ENCODE peak calls at places on chromosomes 13 and 19, in five cellular contexts. R is upper lobe of left lung, O is HepG2, M is K562, I is GM12878. C is an unnamed sample.
A peak's percentile ranks its signal among the peaks of the same experiment; 100 is the strongest.

GRCh38 chr13:30856004-30856790 is 49.9 kb upstream of the MEDAG start:
- ATAC-seq in I (no peak), O (no peak), R (no peak), M (no peak), C (no peak)

GRCh38 chr13:98454389-98454881 is 122.5 kb downstream of the STK24 start:
- ATAC-seq in R (peak; percentile 50), I (no peak), O (no peak), M (no peak), C (peak; percentile 69)

GRCh38 chr13:87736849-87737400 is 65.8 kb downstream of the SLITRK5 start:
- ATAC-seq in R (no peak), M (no peak), O (no peak), I (no peak), C (no peak)

GRCh38 chr19:2634228-2634951 is 68.1 kb downstream of the GNG7 start:
- ATAC-seq in M (no peak), I (no peak), O (no peak), R (peak; percentile 75), C (no peak)

GRCh38 chr19:42159942-42160341 is 27.7 kb upstream of the POU2F2 start:
- ATAC-seq in R (no peak), I (no peak), M (no peak), O (no peak), C (no peak)

GRCh38 chr19:2034729-2035589 is 16.1 kb downstream of the MKNK2 start:
- ATAC-seq in I (peak; percentile 82), R (peak; percentile 82), M (peak; percentile 93), O (no peak), C (no peak)

GRCh38 chr19:38079926-38080380 is 144.1 kb downstream of the DPF1 start:
- ATAC-seq in I (peak; percentile 98), O (peak; percentile 92), R (no peak), M (no peak), C (no peak)

GRCh38 chr19:19033426-19034203 is at the start of the genes ARMC6 and SUGP2:
- ATAC-seq in M (peak; percentile 88), I (peak; percentile 88), R (peak; percentile 89), O (peak; percentile 86), C (peak; percentile 93)

GRCh38 chr13:94707400-94708021 is 4.8 kb downstream of the SOX21 start:
- ATAC-seq in R (no peak), O (no peak), M (peak; percentile 62), I (no peak), C (no peak)

GRCh38 chr13:104327217-104327616 is 1261.0 kb upstream of the SLC10A2 start:
- ATAC-seq in O (no peak), R (no peak), I (no peak), M (no peak), C (no peak)

GRCh38 chr19:18290250-18291018 is 9.0 kb upstream of the JUND start:
- ATAC-seq in R (no peak), I (peak; percentile 70), O (no peak), M (no peak), C (no peak)

GRCh38 chr19:461664-462551 is 1.1 kb upstream of the SHC2 start:
- ATAC-seq in M (peak; percentile 76), R (no peak), I (no peak), O (peak; percentile 67), C (peak; percentile 45)

DNA sequence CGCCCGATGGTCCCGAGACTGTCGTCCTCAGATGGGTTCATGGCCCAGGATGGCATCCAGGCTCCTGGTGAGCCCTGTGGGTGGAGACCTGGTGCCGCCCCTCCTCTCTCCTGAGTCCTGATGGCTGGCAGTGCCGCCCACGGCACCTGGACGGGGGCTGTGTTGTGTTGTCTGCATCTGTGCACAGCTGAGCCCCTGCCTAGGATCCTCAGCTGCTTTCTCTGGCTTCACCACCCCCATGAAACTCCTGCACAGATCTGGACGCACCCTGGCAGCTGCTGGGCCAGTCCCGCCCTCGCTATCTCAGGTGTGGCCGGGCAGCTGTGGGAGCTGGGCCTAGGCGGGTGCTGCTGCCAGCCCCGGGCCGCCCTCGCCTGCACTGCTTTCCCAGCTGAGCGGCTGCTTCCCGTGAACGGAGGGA is 27.7 kb downstream of the MCF2L start:
- ATAC-seq in O (no peak), R (no peak), M (no peak), I (no peak), C (no peak)
- TF ChIP-seq POLR2A in O (no peak), R (no peak), M (no peak), I (no peak), C (no peak)

GRCh38 chr19:48513289-48514122 is 1.9 kb upstream of the LMTK3 start:
- ATAC-seq in M (peak; percentile 91), I (peak; percentile 96), R (peak; percentile 84), O (peak; percentile 83), C (peak; percentile 68)
- TF ChIP-seq EP300 in M (no peak), I (no peak), R (no peak), O (no peak), C (no peak)

GRCh38 chr19:12867120-12868099 is 13.8 kb downstream of the DNASE2 start:
- ATAC-seq in I (peak; percentile 87), R (peak; percentile 61), O (no peak), M (peak; percentile 90), C (peak; percentile 40)
- TF ChIP-seq POLR2AphosphoS5 in I (no peak), R (no peak), O (no peak), M (no peak), C (no peak)

DNA sequence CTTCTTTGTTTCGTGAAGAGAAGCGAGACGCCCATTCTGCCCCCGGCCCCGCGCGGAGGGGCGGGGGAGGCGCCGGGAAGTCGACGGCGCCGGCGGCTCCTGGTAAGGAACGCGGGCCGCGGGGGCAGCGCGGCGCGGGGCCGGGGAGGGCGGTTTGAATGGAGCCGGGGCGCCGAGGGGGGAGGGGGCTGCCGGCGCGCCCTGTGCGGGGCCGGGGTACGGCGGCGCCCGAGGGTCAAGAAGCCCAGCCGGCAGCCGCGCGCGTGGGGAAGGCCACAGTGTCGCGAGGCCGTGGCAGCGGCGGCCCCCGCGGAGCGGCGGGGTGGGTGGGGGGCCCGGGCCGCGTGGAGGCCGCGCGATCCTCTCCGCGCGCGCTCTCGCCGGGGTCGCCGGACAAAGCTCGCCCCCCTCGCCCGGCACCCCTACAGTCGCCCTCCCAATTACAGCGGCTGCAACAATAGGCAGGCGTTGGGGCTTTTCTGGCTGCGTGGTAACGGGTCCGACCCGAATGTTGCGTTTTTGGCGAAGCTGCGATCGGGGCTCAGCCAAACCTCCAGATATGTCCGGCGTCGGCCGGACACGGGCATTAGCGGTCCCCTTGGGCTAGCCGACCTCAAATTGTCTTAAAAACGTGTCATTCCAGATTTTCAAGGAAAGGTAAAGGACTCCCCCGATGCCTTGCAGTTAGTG is 388 bp downstream of the SMARCA4 start:
- ATAC-seq in O (peak; percentile 30), M (peak; percentile 6), I (peak; percentile 3), R (no peak), C (peak; percentile 57)
- TF ChIP-seq POLR2A in O (no peak), M (no peak), I (no peak), R (no peak), C (no peak)

DNA sequence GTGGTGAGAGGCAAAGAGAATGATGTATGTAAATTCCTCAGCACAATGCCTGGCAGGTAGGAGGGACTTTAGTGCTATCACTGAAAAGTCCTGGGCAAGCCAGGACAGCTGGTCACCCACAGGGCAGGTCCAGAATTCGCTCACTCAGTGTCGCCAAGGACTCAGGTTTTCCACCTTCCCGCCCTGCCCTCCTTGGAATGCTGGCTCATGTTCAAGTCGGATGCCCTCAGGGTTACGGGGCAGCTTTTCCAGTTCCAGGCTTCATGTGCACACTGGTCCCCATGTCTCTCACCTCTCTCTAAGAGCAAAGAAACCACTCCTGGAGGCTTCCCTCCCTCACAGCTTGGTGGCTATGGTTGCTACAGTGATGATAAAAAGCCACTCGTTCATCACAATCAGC is 24.8 kb upstream of the NAXD start:
- ATAC-seq in I (no peak), O (peak; percentile 28), M (no peak), R (peak; percentile 72), C (no peak)
- TF ChIP-seq EP300 in I (no peak), O (no peak), M (no peak), R (no peak), C (no peak)